ENCODE peak calls at places on chromosomes 12 and 14, in nine cellular contexts. L is suprapubic skin, M is RWPE1, A is tibial artery, G is brain microvascular endothelial cell, I is uterus, O is transverse colon, W is IMR-90, Q is RWPE2. U is an unnamed sample.

GRCh38 chr12:50925342-50925651 is 27.0 kb upstream of the HIGD1C start:
- DNase-seq in W (no peak), Q (no peak), I (no peak), A (peak), L (no peak), O (peak), M (no peak), G (no peak), U (no peak)

GRCh38 chr14:54108481-54109471 is 152.2 kb upstream of the BMP4 start:
- DNase-seq in L (no peak), Q (no peak), I (no peak), W (peak), O (no peak), M (peak), G (peak), A (no peak), U (peak)

GRCh38 chr14:100221419-100222218 is 17.3 kb upstream of the YY1 start:
- DNase-seq in O (peak), G (peak), W (peak), I (peak), M (no peak), Q (no peak), L (no peak), A (no peak), U (no peak)

GRCh38 chr14:74238974-74239847 is at the start of gene VSX2:
- DNase-seq in I (no peak), O (no peak), G (no peak), M (no peak), W (no peak), A (no peak), Q (peak), L (no peak), U (no peak)

GRCh38 chr12:132402831-132403416 is 73.5 kb upstream of the GALNT9 start:
- DNase-seq in Q (peak), I (no peak), W (no peak), G (no peak), A (no peak), O (no peak), M (no peak), L (no peak), U (no peak)

GRCh38 chr12:120116792-120117651 is 469 bp upstream of the RAB35 start:
- DNase-seq in I (peak), W (peak), O (peak), G (peak), A (peak), Q (peak), L (peak), M (peak), U (peak)

GRCh38 chr14:99316281-99317163 is 44.5 kb upstream of the BCL11B start:
- DNase-seq in W (no peak), L (no peak), I (no peak), Q (no peak), A (no peak), G (no peak), M (no peak), O (peak), U (no peak)

GRCh38 chr12:750356-751191 is 1.8 kb upstream of the WNK1 start:
- DNase-seq in I (no peak), O (no peak), A (no peak), G (no peak), L (no peak), M (no peak), Q (no peak), W (no peak), U (no peak)

GRCh38 chr12:28242129-28242887 is 52.1 kb downstream of the CCDC91 start:
- DNase-seq in M (no peak), L (no peak), O (no peak), G (no peak), Q (no peak), W (no peak), I (no peak), A (no peak), U (no peak)

GRCh38 chr12:131736807-131737484 is 26.1 kb downstream of the SFSWAP start:
- DNase-seq in O (no peak), W (peak), Q (peak), A (no peak), L (no peak), M (peak), G (peak), I (no peak), U (peak)

GRCh38 chr12:71551529-71551928 is 111.9 kb downstream of the LGR5 start:
- DNase-seq in I (no peak), A (no peak), Q (no peak), W (peak), M (no peak), G (no peak), O (no peak), L (no peak), U (no peak)

GRCh38 chr12:49200882-49201594 is 12.2 kb upstream of the TUBA1A start:
- DNase-seq in O (no peak), I (peak), M (peak), W (peak), Q (no peak), A (no peak), L (no peak), G (peak), U (no peak)

GRCh38 chr12:106013941-106014340 is 124.8 kb downstream of the NUAK1 start:
- DNase-seq in W (no peak), G (no peak), L (no peak), I (no peak), M (no peak), Q (no peak), O (no peak), A (no peak), U (no peak)

GRCh38 chr12:132189378-132190011 is 45.2 kb downstream of the NOC4L start:
- DNase-seq in A (peak), I (peak), M (peak), G (peak), O (peak), Q (peak), L (peak), W (peak), U (peak)

GRCh38 chr12:12786716-12787601 is 1.5 kb downstream of the APOLD1 start:
- DNase-seq in Q (peak), G (peak), O (peak), M (peak), A (peak), W (peak), I (peak), L (peak), U (no peak)

GRCh38 chr14:101201535-101202125 is 298.1 kb upstream of the RTL1 start:
- DNase-seq in A (peak), G (no peak), L (no peak), O (no peak), M (no peak), W (no peak), Q (peak), I (peak), U (no peak)

DNA sequence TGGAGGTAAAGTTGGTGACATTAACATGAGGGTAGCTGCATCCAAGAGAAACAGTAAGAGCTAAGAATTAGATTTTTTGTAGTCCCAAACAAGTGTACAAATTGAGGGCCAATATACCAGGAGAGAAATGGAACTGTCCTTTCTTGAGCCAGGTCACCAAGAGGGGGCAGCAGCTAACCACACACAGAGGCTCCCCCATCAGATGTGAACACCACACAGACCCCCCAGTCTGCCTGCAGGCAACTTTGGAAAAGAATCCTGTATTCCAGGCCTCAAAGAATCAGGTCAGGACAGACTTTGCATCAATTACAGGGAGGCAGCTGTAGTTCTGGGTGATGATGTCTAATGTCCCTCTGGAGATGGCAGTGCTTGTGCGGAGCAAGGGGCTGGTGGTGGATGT is 77.9 kb downstream of the SPTB start:
- DNase-seq in I (no peak), O (no peak), L (no peak), Q (no peak), A (no peak), G (peak), M (no peak), W (peak), U (no peak)
- TF ChIP-seq CTCF in I (no peak), O (no peak), L (no peak), Q (peak), A (peak), G (peak), M (no peak), W (peak), U (peak)

DNA sequence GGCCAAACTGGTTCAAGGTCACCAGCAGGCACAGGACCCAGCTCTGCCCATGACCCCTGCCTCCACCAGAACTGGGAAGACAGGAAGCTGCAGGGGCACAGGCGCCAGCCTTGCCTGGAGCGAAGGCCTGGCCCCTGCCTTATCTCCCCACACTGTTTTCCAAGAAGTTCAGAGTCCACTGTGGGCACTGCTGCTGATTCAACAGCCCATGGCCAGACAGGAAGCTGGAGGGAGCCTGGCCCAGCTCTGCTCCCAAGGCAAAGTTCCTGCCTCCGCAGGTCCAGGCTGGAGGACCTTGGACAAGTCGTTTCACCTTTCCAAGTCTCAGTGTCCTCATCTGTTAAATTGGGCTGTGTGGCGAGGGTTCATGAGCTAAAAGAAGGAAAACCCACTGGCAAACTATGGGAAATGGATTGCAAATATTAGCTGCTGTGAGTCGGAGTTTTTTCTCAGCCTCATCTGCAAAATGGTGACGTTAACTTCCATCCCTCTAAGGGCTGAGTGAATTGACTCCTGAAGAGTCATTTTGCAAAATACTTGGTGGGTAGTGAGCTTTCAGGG is 1.2 kb downstream of the PHETA1 start:
- DNase-seq in Q (no peak), O (peak), W (peak), A (no peak), G (peak), L (no peak), M (no peak), I (no peak), U (no peak)
- H3K27ac ChIP-seq in Q (no peak), O (peak), W (no peak), A (peak), G (no peak), L (no peak), M (peak), I (no peak), U (no peak)

DNA sequence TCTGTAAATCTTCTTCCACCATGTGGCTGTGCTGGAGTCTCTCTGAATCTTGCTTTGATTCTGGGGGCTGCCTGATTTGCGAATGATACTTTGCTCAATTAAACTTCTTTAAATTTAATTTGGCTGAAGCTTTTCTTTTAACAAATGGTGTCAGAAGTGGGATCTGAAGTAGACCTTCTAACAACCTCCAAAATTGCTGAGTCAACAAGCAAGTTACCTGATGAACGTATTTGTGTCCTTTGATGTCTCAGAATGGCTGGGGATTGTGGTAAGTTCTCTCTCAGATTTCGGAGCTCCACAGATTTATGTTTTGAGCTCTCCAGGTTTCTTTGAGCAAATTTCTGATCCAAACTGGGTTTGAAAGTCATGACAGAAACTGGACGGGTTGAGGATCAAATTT is 1.9 kb upstream of the OR4E1 start:
- DNase-seq in Q (no peak), I (no peak), O (no peak), W (no peak), G (no peak), M (no peak), A (no peak), L (no peak), U (no peak)
- TF ChIP-seq CTCF in Q (no peak), I (no peak), O (no peak), W (no peak), G (no peak), M (no peak), A (no peak), L (no peak), U (no peak)

GRCh38 chr12:1917172-1918070 is 1.0 kb downstream of the CACNA2D4 start:
- DNase-seq in G (no peak), M (no peak), O (no peak), Q (no peak), W (no peak), I (no peak), L (peak), A (peak), U (no peak)

GRCh38 chr12:1918081-1918874 is at the start of gene CACNA2D4:
- DNase-seq in G (no peak), O (no peak), A (peak), W (no peak), Q (no peak), I (no peak), M (no peak), L (peak), U (no peak)

GRCh38 chr12:1915082-1915968 is 3.1 kb downstream of the CACNA2D4 start:
- DNase-seq in M (no peak), L (peak), W (no peak), I (peak), A (peak), Q (no peak), O (no peak), G (no peak), U (no peak)

GRCh38 chr12:1914116-1914911 is 4.1 kb downstream of the CACNA2D4 start:
- DNase-seq in W (no peak), L (no peak), O (no peak), M (no peak), I (no peak), A (peak), Q (no peak), G (no peak), U (no peak)

DNA sequence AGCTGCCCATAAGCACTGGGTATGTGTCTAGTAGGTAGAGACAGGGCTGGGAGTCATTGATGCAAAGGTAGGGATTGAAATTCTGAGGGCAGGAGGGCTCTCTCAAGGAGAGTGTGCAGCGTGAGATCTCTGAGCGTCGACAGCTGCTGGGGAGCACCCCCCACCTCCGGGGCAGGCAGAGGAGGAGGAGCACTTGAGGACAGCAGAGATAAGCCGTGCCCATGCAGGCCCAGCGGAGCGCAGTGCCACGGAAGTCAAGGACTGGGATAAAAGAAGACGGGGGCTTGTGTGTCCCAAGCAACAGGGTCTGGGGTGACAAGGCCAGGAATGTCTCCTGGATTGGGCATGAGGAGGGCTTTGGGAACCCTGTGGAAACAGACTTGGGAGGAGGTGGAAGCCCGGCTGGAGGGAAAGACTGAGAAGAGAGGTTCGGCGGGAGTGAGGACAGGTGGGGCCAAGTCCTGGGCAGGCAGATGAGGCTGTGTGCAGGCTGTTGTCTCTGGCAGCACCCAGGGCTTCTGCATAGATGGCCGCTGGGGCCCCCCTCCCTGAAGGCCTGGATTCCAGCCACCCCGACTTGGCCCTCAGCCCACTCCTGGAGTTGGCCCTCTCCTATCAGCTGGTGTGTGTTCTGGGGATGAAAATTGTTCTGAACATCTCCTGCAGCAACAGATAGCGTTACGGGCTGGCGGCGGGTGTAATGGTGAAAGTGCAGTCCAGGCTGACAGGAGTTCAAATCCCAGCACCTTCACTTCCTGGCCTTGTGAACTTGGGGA is 1.9 kb downstream of the CACNA2D4 start:
- DNase-seq in G (no peak), A (peak), Q (no peak), W (no peak), O (no peak), I (peak), M (no peak), L (peak), U (no peak)
- H3K27ac ChIP-seq in G (no peak), A (no peak), Q (no peak), W (no peak), O (no peak), I (no peak), M (no peak), L (no peak), U (no peak)

DNA sequence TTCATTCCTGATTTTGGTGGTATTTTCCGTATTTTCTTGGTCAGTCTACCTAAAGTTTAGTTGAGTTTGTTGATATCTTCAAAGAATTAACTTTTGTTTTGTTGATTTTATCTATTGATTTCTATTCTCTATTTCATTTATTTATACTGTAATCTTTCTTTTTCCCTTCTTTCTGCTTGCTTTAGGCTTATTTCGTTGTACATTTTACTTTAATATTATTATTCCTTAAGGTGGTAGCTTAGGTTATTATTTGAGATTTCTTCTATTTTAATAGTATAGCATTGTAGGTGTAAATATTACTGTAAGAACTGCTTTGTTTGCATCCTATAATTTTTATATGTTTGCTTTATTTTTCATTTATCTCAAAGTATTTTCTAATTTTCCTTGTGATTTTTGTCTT is 21.4 kb upstream of the KLRF1 start:
- DNase-seq in A (no peak), W (no peak), O (no peak), Q (no peak), I (no peak), L (no peak), M (no peak), G (no peak), U (no peak)
- TF ChIP-seq CTCF in A (no peak), W (no peak), O (no peak), Q (no peak), I (no peak), L (no peak), M (no peak), G (no peak), U (no peak)

GRCh38 chr12:111758120-111758561 is 8.6 kb upstream of the ALDH2 start:
- DNase-seq in O (no peak), M (no peak), W (no peak), I (no peak), G (no peak), L (peak), A (no peak), Q (no peak), U (no peak)
- H3K27ac ChIP-seq in O (peak), M (peak), W (no peak), I (no peak), G (no peak), L (peak), A (no peak), Q (no peak), U (peak)

DNA sequence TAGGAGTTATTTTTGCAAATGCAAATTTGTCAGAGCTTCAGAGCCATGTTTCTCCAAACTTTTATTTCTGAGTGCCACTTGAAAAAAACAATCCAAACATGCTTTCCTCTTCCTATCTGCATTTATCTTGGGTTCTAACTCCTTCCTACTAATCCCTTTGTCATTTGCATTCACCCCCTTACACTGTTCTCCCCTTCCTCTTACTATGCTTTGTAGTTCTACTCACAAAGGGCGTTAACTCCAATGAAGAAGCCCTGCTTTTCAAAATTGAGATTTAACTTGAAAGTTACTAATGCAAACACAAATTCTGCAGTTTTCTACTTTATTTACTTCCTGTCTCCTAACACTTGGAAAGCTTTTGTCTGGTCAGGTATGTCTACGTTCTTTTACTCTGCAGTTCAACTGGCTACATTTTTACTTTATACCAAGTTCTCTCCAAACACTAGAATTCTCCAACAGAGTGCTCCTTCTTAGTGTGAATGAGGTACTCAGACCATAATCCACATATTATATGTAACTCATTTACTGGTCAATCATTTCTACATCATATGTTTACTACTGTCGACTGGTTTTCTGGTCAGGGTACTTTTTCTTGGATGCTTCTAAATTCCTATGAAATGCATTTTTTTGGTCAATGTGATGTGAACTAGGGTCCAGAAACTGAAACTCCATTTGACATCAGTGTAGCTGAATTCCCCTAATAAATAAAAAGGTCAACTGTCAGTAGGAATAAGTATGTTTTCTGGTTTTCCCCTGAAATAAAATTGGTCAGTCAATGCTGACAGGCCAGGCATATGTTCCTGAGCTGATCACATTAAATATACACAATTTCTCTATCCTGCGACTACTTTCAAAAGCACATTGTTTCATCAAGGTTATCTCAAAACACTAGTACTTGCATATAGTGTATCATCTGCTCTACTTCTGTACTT is 51.2 kb upstream of the OR5AU1 start:
- DNase-seq in L (no peak), M (no peak), A (no peak), I (no peak), O (no peak), W (no peak), G (no peak), Q (no peak), U (no peak)
- TF ChIP-seq CTCF in L (no peak), M (no peak), A (no peak), I (no peak), O (no peak), W (no peak), G (no peak), Q (no peak), U (no peak)

DNA sequence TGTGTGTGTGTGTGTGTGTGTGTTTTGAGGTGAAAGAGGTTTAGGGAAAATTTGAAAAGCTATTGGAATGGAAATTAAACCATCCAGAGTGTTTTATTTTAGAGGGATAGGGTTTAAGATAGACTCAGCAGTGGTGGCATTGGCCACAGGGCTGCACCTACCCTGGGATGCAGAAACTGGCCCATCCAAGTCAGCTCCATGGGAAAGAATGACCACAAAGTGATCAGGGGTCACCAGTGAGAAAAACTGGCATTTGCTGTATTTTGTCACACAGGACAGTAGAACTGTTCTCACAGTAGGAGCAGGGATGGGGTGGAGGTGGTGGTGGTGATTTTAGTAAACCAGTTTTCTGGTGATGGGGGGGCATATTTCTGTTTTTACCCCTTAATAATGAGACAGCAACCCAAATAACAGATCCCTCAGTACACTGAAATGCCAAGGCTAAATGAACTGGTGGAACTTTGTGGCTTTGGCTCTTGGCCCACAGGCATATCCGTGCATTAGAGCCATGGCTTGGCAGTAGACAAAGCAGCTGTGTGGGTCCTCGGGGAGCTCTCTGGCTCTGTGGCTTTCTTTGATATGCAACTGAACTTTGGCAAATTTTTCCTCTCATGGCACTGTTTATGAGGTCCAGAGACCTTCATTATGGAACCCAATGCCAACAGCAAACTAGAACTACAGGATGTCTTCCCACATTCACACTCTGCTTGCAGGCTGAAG is 348.3 kb downstream of the ZFP36L1 start:
- DNase-seq in M (no peak), G (no peak), Q (no peak), W (peak), A (no peak), I (no peak), L (no peak), O (no peak), U (no peak)
- H3K27ac ChIP-seq in M (no peak), G (no peak), Q (no peak), W (no peak), A (no peak), I (no peak), L (peak), O (no peak), U (no peak)